ENCODE peak calls at places on chromosome 1, in ten cellular contexts. P, T, H, G, E, V, W, X, A and C are unnamed samples.

GRCh38 chr1:29805896-29806160 is 569.5 kb downstream of the PTPRU start:
- DNase-seq in P (no peak), T (peak; percentile 2), H (no peak), G (no peak), E (no peak), V (no peak), W (no peak), X (no peak), A (no peak), C (no peak)

GRCh38 chr1:247332215-247332900 is 691 bp upstream of the ZNF496 start:
- DNase-seq in P (peak; percentile 90), T (peak; percentile 45), H (peak; percentile 77), G (no peak), E (peak; percentile 63), V (peak; percentile 68), W (peak; percentile 75), X (peak; percentile 78), A (no peak), C (peak; percentile 44)

GRCh38 chr1:107691542-107691941 is 273.4 kb downstream of the VAV3 start:
- DNase-seq in P (no peak), T (no peak), H (no peak), G (no peak), E (no peak), V (no peak), W (no peak), X (no peak), A (no peak), C (no peak)

GRCh38 chr1:236618507-236618906 is 14.2 kb upstream of the HEATR1 start:
- DNase-seq in P (no peak), T (no peak), H (no peak), G (no peak), E (no peak), V (no peak), W (no peak), X (no peak), A (no peak), C (no peak)

GRCh38 chr1:4711191-4711915 is 56.9 kb downstream of the AJAP1 start:
- DNase-seq in P (peak; percentile 73), T (no peak), H (no peak), G (no peak), E (no peak), V (no peak), W (no peak), X (no peak), A (no peak), C (no peak)

GRCh38 chr1:168159979-168160378 is 18.8 kb upstream of the TIPRL start:
- DNase-seq in P (no peak), T (no peak), H (no peak), G (no peak), E (no peak), V (no peak), W (no peak), X (no peak), A (no peak), C (no peak)

GRCh38 chr1:16242556-16243407 is 5.8 kb upstream of the CPLANE2 start:
- DNase-seq in P (no peak), T (no peak), H (no peak), G (no peak), E (no peak), V (no peak), W (no peak), X (no peak), A (no peak), C (no peak)

GRCh38 chr1:18884727-18885126 is 17.6 kb downstream of the ALDH4A1 start:
- DNase-seq in P (no peak), T (no peak), H (no peak), G (no peak), E (no peak), V (no peak), W (no peak), X (no peak), A (no peak), C (no peak)

GRCh38 chr1:163361123-163361934 is 39.6 kb downstream of the NUF2 start:
- DNase-seq in P (no peak), T (no peak), H (no peak), G (no peak), E (no peak), V (no peak), W (no peak), X (peak; percentile 30), A (no peak), C (peak; percentile 18)

GRCh38 chr1:93317207-93317606 is 28.5 kb upstream of the DR1 start:
- DNase-seq in P (no peak), T (no peak), H (no peak), G (no peak), E (no peak), V (peak; percentile 18), W (no peak), X (no peak), A (no peak), C (no peak)

GRCh38 chr1:205344010-205344808 is 12.5 kb downstream of the KLHDC8A start:
- DNase-seq in P (peak; percentile 81), T (peak; percentile 42), H (peak; percentile 62), G (no peak), E (no peak), V (peak; percentile 30), W (no peak), X (peak; percentile 37), A (no peak), C (no peak)

DNA sequence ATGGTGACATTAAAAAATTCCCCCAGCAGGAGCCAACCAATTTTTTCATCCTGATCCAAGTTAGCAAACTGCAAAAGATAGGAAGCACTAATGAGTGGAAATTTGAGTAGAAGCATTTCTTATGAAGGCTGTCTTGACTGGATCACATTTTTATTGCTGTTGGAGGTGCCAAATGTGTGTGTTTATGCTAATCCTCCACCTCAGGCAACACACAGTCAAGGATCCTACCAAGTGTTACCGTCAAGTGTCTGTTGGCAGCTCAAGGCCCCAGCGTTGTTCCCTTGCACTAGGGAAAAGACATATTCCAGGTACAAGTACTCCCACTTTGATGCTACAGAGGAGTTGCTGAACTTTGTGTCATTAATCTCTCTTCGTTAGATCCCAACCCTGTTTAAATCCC is 18.3 kb downstream of the METTL18 start:
- DNase-seq in P (no peak), T (no peak), H (no peak), G (no peak), E (no peak), V (no peak), W (no peak), X (no peak), A (no peak), C (no peak)
- H3K4me3 ChIP-seq in P (no peak overlapping the region), T (no peak overlapping the region), H (no peak overlapping the region), G (no peak overlapping the region), E (no peak overlapping the region), V (no peak overlapping the region), W (no peak overlapping the region), X (no peak overlapping the region), A (no peak overlapping the region), C (no peak overlapping the region)

GRCh38 chr1:117661027-117661426 is 55.2 kb downstream of the TENT5C start:
- DNase-seq in P (no peak), T (no peak), H (no peak), G (no peak), E (no peak), V (no peak), W (no peak), X (no peak), A (no peak), C (no peak)
- TF ChIP-seq CTCF in P (no peak), T (no peak), H (no peak), G (no peak), E (no peak), V (no peak), W (no peak), X (no peak), A (no peak), C (no peak)

GRCh38 chr1:216722841-216723240 is 388 bp downstream of the ESRRG start:
- DNase-seq in P (no peak), T (peak; percentile 18), H (no peak), G (no peak), E (no peak), V (no peak), W (no peak), X (peak; percentile 0), A (no peak), C (no peak)
- H3K4me3 ChIP-seq in P (no peak overlapping the region), T (no peak overlapping the region), H (no peak overlapping the region), G (peak overlapping the region; percentile 63), E (peak overlapping the region; percentile 30), V (peak overlapping the region; percentile 66), W (no peak overlapping the region), X (no peak overlapping the region), A (peak overlapping the region; percentile 65), C (no peak overlapping the region)

GRCh38 chr1:40944326-40944725 is 35.2 kb upstream of the CTPS1 start:
- DNase-seq in P (no peak), T (no peak), H (no peak), G (peak; percentile 52), E (no peak), V (no peak), W (no peak), X (peak; percentile 89), A (no peak), C (peak; percentile 91)
- TF ChIP-seq CTCF in P (no peak), T (no peak), H (no peak), G (no peak), E (no peak), V (no peak), W (no peak), X (no peak), A (peak; percentile 5), C (peak; percentile 19)

GRCh38 chr1:42932442-42932941 is 26.2 kb downstream of the SLC2A1 start:
- DNase-seq in P (no peak), T (peak; percentile 25), H (peak; percentile 37), G (no peak), E (no peak), V (no peak), W (no peak), X (no peak), A (no peak), C (no peak)

GRCh38 chr1:42929434-42930177 is 29.1 kb downstream of the SLC2A1 start:
- DNase-seq in P (no peak), T (no peak), H (peak; percentile 30), G (no peak), E (no peak), V (no peak), W (no peak), X (no peak), A (no peak), C (no peak)

GRCh38 chr1:42930178-42931107 is 28.2 kb downstream of the SLC2A1 start:
- DNase-seq in P (no peak), T (peak; percentile 21), H (peak; percentile 45), G (no peak), E (no peak), V (no peak), W (no peak), X (no peak), A (no peak), C (no peak)

GRCh38 chr1:42931911-42932422 is 26.7 kb downstream of the SLC2A1 start:
- DNase-seq in P (peak; percentile 93), T (peak; percentile 91), H (peak; percentile 94), G (no peak), E (peak; percentile 59), V (peak; percentile 61), W (peak; percentile 88), X (no peak), A (no peak), C (no peak)

GRCh38 chr1:42931108-42931539 is 27.5 kb downstream of the SLC2A1 start:
- DNase-seq in P (no peak), T (peak; percentile 42), H (peak; percentile 60), G (no peak), E (no peak), V (no peak), W (peak; percentile 72), X (peak; percentile 60), A (no peak), C (peak; percentile 42)
- H3K4me3 ChIP-seq in P (no peak overlapping the region), T (no peak overlapping the region), H (no peak overlapping the region), G (no peak overlapping the region), E (no peak overlapping the region), V (no peak overlapping the region), W (no peak overlapping the region), X (no peak overlapping the region), A (no peak overlapping the region), C (no peak overlapping the region)

GRCh38 chr1:27321813-27322568 is at the start of gene TMEM222:
- DNase-seq in P (peak; percentile 100), T (peak; percentile 98), H (peak; percentile 98), G (peak; percentile 90), E (peak; percentile 98), V (peak; percentile 99), W (peak; percentile 99), X (peak; percentile 99), A (peak; percentile 85), C (peak; percentile 95)
- TF ChIP-seq CTCF in P (peak; percentile 44), T (no peak), H (peak; percentile 28), G (no peak), E (peak; percentile 32), V (peak; percentile 17), W (no peak), X (no peak), A (no peak), C (no peak)